ENCODE peak calls at places on chromosome 17, in seven cellular contexts. E is mesendoderm, T is neuronal stem cell, J is H9, D is IMR-90, F is H1, W is trophoblast cell. M is an unnamed sample.

GRCh38 chr17:35051579-35052239 is 11.8 kb downstream of the RFFL start:
- DNase-seq in E (no peak), T (no peak), J (no peak), D (peak), F (no peak), W (no peak), M (peak)

GRCh38 chr17:71792966-71793365 is 327.9 kb upstream of the SOX9 start:
- DNase-seq in E (no peak), T (no peak), J (no peak), D (peak), F (no peak), W (no peak), M (peak)

GRCh38 chr17:72267601-72268000 is 146.8 kb downstream of the SOX9 start:
- DNase-seq in E (no peak), T (no peak), J (no peak), D (no peak), F (no peak), W (no peak), M (no peak)

GRCh38 chr17:66248285-66248684 is 19.1 kb upstream of the APOH start:
- DNase-seq in E (no peak), T (no peak), J (no peak), D (no peak), F (no peak), W (no peak), M (no peak)

GRCh38 chr17:75011788-75012319 is 616 bp upstream of the MRPL58 start:
- DNase-seq in E (no peak), T (no peak), J (no peak), D (peak), F (no peak), W (peak), M (peak)

GRCh38 chr17:9529033-9529748 is 46.4 kb downstream of the STX8 start:
- DNase-seq in E (peak), T (no peak), J (no peak), D (peak), F (no peak), W (peak), M (peak)

GRCh38 chr17:7858487-7858832 is 657 bp downstream of the CYB5D1 start:
- DNase-seq in E (peak), T (peak), J (peak), D (peak), F (no peak), W (peak), M (peak)

GRCh38 chr17:73998246-73999220 is 204.9 kb upstream of the RPL38 start:
- DNase-seq in E (peak), T (no peak), J (peak), D (no peak), F (peak), W (peak), M (no peak)

DNA sequence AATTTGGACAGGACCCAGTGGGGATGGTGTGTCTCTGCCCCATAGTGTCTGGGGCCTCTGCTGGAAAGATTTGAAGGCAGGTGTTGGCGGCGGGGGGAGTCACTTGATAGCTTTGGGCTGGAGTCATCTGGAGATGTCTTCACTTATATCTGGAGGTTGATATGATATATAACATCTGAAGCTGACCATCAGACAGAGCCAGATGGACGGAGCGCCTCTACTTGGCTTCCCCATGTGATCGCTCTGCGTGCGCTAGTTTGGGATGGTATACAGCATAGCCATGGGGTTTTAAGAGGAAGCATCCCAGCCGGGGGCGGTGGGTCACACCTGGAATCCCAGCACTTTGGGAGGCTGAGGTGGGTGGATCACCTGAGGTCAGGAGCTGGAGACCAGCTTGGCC is 130.7 kb upstream of the NLRP1 start:
- DNase-seq in E (no peak), T (no peak), J (no peak), D (no peak), F (no peak), W (peak), M (no peak)
- H3K18ac ChIP-seq in E (no peak), T (no peak), J (no peak), D (no peak), F (no peak), W (no peak), M (no peak)

DNA sequence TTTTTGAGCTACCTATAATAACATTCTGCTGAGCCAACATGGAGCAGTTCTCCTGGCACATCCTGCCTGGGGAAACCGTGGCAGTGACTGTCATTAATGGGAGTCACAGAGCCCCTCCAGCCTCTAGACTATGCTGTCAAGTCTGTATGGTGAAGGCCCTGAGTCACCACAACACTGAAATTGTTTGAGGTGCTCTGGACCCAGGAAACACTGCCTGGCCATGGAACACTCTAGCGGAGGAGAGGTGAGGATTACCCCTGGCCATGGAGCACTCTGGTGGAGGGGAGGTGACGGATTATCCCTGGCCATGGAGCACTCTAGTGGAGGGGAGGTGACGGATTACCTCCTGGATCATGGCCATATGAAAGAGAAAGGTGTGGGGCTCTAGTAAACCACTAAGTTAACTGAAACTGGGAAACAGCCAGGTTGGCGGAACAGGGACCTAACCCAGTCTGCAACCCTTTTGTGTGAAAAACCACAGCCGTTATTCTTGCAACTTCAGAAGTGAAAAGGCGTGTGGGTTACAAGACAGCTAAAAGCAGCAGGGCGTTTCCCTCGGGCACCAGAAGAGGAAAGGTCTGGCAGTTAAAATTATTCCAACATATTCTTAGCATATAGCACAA is 156.7 kb downstream of the KCNJ12 start:
- DNase-seq in E (no peak), T (no peak), J (no peak), D (no peak), F (no peak), W (no peak), M (no peak)
- H3K18ac ChIP-seq in E (no peak), T (no peak), J (no peak), D (no peak), F (no peak), W (no peak), M (no peak)

GRCh38 chr17:40547785-40548478 is 17.3 kb downstream of the CCR7 start:
- DNase-seq in E (no peak), T (no peak), J (no peak), D (no peak), F (no peak), W (no peak), M (no peak)

GRCh38 chr17:40548491-40548981 is 16.7 kb downstream of the CCR7 start:
- DNase-seq in E (no peak), T (no peak), J (peak), D (no peak), F (no peak), W (no peak), M (no peak)

GRCh38 chr17:40548982-40549680 is 16.1 kb downstream of the CCR7 start:
- DNase-seq in E (no peak), T (no peak), J (peak), D (peak), F (no peak), W (no peak), M (peak)

GRCh38 chr17:40545660-40546059 is 19.6 kb downstream of the CCR7 start:
- DNase-seq in E (no peak), T (no peak), J (peak), D (no peak), F (no peak), W (no peak), M (no peak)

GRCh38 chr17:40547079-40547784 is 18.0 kb downstream of the CCR7 start:
- DNase-seq in E (no peak), T (no peak), J (peak), D (no peak), F (no peak), W (no peak), M (no peak)
- H3K18ac ChIP-seq in E (no peak), T (peak), J (no peak), D (peak), F (no peak), W (peak), M (peak)

GRCh38 chr17:51398128-51398525 is 137.8 kb downstream of the UTP18 start:
- DNase-seq in E (no peak), T (no peak), J (no peak), D (no peak), F (no peak), W (no peak), M (no peak)
- H3K18ac ChIP-seq in E (no peak), T (no peak), J (no peak), D (no peak), F (no peak), W (no peak), M (no peak)

GRCh38 chr17:78919816-78920516 is 5.2 kb downstream of the TIMP2 start:
- DNase-seq in E (no peak), T (no peak), J (peak), D (no peak), F (no peak), W (no peak), M (no peak)

GRCh38 chr17:78922876-78923498 is 2.2 kb downstream of the TIMP2 start:
- DNase-seq in E (no peak), T (no peak), J (peak), D (no peak), F (no peak), W (no peak), M (no peak)

GRCh38 chr17:78923660-78924453 is 1.3 kb downstream of the TIMP2 start:
- DNase-seq in E (peak), T (no peak), J (peak), D (no peak), F (peak), W (peak), M (no peak)

GRCh38 chr17:78920528-78920927 is 4.7 kb downstream of the TIMP2 start:
- DNase-seq in E (no peak), T (no peak), J (no peak), D (no peak), F (no peak), W (no peak), M (no peak)

GRCh38 chr17:78921437-78921971 is 3.7 kb downstream of the TIMP2 start:
- DNase-seq in E (no peak), T (no peak), J (no peak), D (no peak), F (no peak), W (no peak), M (no peak)
- H3K18ac ChIP-seq in E (no peak), T (no peak), J (no peak), D (no peak), F (no peak), W (no peak), M (no peak)

M was measured in mesenchymal stem cell.